ENCODE peak calls at places on chromosome 20, in six cellular contexts. Q is GM03348; S is stimulated activated CD4-positive, alpha-beta T cell treated with anti-CD3 and anti-CD28 coated beads, Interleukin-15, amount 100 ng/mL, for 24 hours; V is NB4; E is bronchial epithelial cell; C is lower leg skin. U is an unnamed sample.

GRCh38 chr20:3082955-3083952 is 1.3 kb downstream of the AVP start:
- DNase-seq in C (no peak), V (peak), S (no peak), Q (no peak), E (no peak), U (no peak)

GRCh38 chr20:50312682-50313187 is 122.1 kb downstream of the CEBPB start:
- DNase-seq in Q (peak), V (no peak), E (peak), S (no peak), C (peak), U (peak)

GRCh38 chr20:4961746-4962145 is 39.6 kb downstream of the SLC23A2 start:
- DNase-seq in C (no peak), S (no peak), V (peak), Q (no peak), E (no peak), U (no peak)

GRCh38 chr20:309841-310644 is 12.7 kb downstream of the ZCCHC3 start:
- DNase-seq in S (peak), E (peak), Q (peak), C (peak), V (peak), U (peak)

GRCh38 chr20:5691918-5692618 is 58.1 kb upstream of the SHLD1 start:
- DNase-seq in S (no peak), C (no peak), Q (no peak), V (no peak), E (no peak), U (no peak)

GRCh38 chr20:35277127-35277526 is 795 bp downstream of the MMP24OS start:
- DNase-seq in S (no peak), Q (no peak), C (no peak), V (no peak), E (no peak), U (no peak)

GRCh38 chr20:11921326-11921725 is 3.6 kb downstream of the BTBD3 start:
- DNase-seq in C (no peak), S (no peak), E (no peak), V (no peak), Q (no peak), U (no peak)

GRCh38 chr20:8909596-8909995 is 159.3 kb upstream of the PLCB4 start:
- DNase-seq in E (peak), S (no peak), V (no peak), Q (peak), C (no peak), U (no peak)

GRCh38 chr20:48846516-48847492 is 19.0 kb upstream of the PREX1 start:
- DNase-seq in Q (no peak), E (no peak), S (peak), V (peak), C (no peak), U (peak)

GRCh38 chr20:44861547-44862006 is 23.9 kb upstream of the YWHAB start:
- DNase-seq in S (no peak), Q (peak), E (peak), V (no peak), C (no peak), U (no peak)

GRCh38 chr20:19249515-19249914 is 37.1 kb downstream of the SLC24A3 start:
- DNase-seq in V (peak), E (peak), S (no peak), C (no peak), Q (no peak), U (no peak)

GRCh38 chr20:11796041-11796440 is 121.7 kb upstream of the BTBD3 start:
- DNase-seq in Q (no peak), E (no peak), C (no peak), V (no peak), S (no peak), U (no peak)

GRCh38 chr20:6863355-6863754 is 95.9 kb downstream of the BMP2 start:
- DNase-seq in Q (no peak), V (no peak), S (no peak), E (no peak), C (no peak), U (no peak)

GRCh38 chr20:15163632-15164031 is 826.2 kb upstream of the FLRT3 start:
- DNase-seq in S (no peak), V (no peak), Q (no peak), C (no peak), E (peak), U (no peak)